ENCODE peak calls at places on chromosome 6, in eight cellular contexts. One of them, this sample, is unnamed.

GRCh38 chr6:19599813-19600464 is 237.2 kb upstream of the ID4 start:
- DNase-seq in lower lobe of right lung: no peak
- DNase-seq in iPS-NIHi11: no peak
- DNase-seq in stimulated activated CD4-positive, alpha-beta T cell treated with anti-CD3 and anti-CD28 coated beads, TNF-alpha, amount 100 ng/mL, for 4 hours: no peak
- DNase-seq in RPMI7951: no peak
- DNase-seq in H1: no peak
- DNase-seq in NCI-H1436 treated with DMSO at 0.1 percent for 48 hours: no peak
- DNase-seq in anterior cingulate cortex: no peak
- DNase-seq in this sample: no peak

GRCh38 chr6:121748850-121749249 is 313.4 kb downstream of the GJA1 start:
- DNase-seq in H1: no peak
- DNase-seq in lower lobe of right lung: no peak
- DNase-seq in RPMI7951: peak; percentile 42
- DNase-seq in NCI-H1436 treated with DMSO at 0.1 percent for 48 hours: no peak
- DNase-seq in stimulated activated CD4-positive, alpha-beta T cell treated with anti-CD3 and anti-CD28 coated beads, TNF-alpha, amount 100 ng/mL, for 4 hours: no peak
- DNase-seq in iPS-NIHi11: no peak
- DNase-seq in anterior cingulate cortex: no peak
- DNase-seq in this sample: no peak

GRCh38 chr6:44001318-44001868 is 125.9 kb downstream of the MRPL14 start:
- DNase-seq in iPS-NIHi11: peak; percentile 82
- DNase-seq in lower lobe of right lung: peak; percentile 68
- DNase-seq in RPMI7951: no peak
- DNase-seq in H1: peak; percentile 79
- DNase-seq in NCI-H1436 treated with DMSO at 0.1 percent for 48 hours: peak; percentile 55
- DNase-seq in stimulated activated CD4-positive, alpha-beta T cell treated with anti-CD3 and anti-CD28 coated beads, TNF-alpha, amount 100 ng/mL, for 4 hours: no peak
- DNase-seq in anterior cingulate cortex: no peak
- DNase-seq in this sample: no peak

GRCh38 chr6:106572875-106573575 is 56.3 kb downstream of the RTN4IP1 start:
- DNase-seq in H1: no peak
- DNase-seq in NCI-H1436 treated with DMSO at 0.1 percent for 48 hours: no peak
- DNase-seq in stimulated activated CD4-positive, alpha-beta T cell treated with anti-CD3 and anti-CD28 coated beads, TNF-alpha, amount 100 ng/mL, for 4 hours: no peak
- DNase-seq in anterior cingulate cortex: no peak
- DNase-seq in iPS-NIHi11: no peak
- DNase-seq in lower lobe of right lung: no peak
- DNase-seq in RPMI7951: no peak
- DNase-seq in this sample: no peak

GRCh38 chr6:123777554-123777953 is 26.1 kb upstream of the NKAIN2 start:
- DNase-seq in iPS-NIHi11: no peak
- DNase-seq in RPMI7951: no peak
- DNase-seq in NCI-H1436 treated with DMSO at 0.1 percent for 48 hours: peak; percentile 48
- DNase-seq in lower lobe of right lung: no peak
- DNase-seq in anterior cingulate cortex: no peak
- DNase-seq in stimulated activated CD4-positive, alpha-beta T cell treated with anti-CD3 and anti-CD28 coated beads, TNF-alpha, amount 100 ng/mL, for 4 hours: no peak
- DNase-seq in H1: no peak
- DNase-seq in this sample: no peak

GRCh38 chr6:29627762-29628418 is 5.1 kb downstream of the GABBR1 start:
- DNase-seq in NCI-H1436 treated with DMSO at 0.1 percent for 48 hours: peak; percentile 26
- DNase-seq in lower lobe of right lung: peak; percentile 67
- DNase-seq in RPMI7951: peak; percentile 83
- DNase-seq in anterior cingulate cortex: peak; percentile 69
- DNase-seq in iPS-NIHi11: peak; percentile 86
- DNase-seq in H1: peak; percentile 85
- DNase-seq in stimulated activated CD4-positive, alpha-beta T cell treated with anti-CD3 and anti-CD28 coated beads, TNF-alpha, amount 100 ng/mL, for 4 hours: peak; percentile 42
- DNase-seq in this sample: peak; percentile 70

GRCh38 chr6:144185133-144185836 is 35.0 kb downstream of the STX11 start:
- DNase-seq in stimulated activated CD4-positive, alpha-beta T cell treated with anti-CD3 and anti-CD28 coated beads, TNF-alpha, amount 100 ng/mL, for 4 hours: no peak
- DNase-seq in RPMI7951: no peak
- DNase-seq in anterior cingulate cortex: no peak
- DNase-seq in NCI-H1436 treated with DMSO at 0.1 percent for 48 hours: no peak
- DNase-seq in iPS-NIHi11: no peak
- DNase-seq in H1: no peak
- DNase-seq in lower lobe of right lung: no peak
- DNase-seq in this sample: no peak

GRCh38 chr6:15393605-15394004 is 147.7 kb downstream of the JARID2 start:
- DNase-seq in RPMI7951: no peak
- DNase-seq in H1: no peak
- DNase-seq in iPS-NIHi11: no peak
- DNase-seq in lower lobe of right lung: no peak
- DNase-seq in stimulated activated CD4-positive, alpha-beta T cell treated with anti-CD3 and anti-CD28 coated beads, TNF-alpha, amount 100 ng/mL, for 4 hours: no peak
- DNase-seq in anterior cingulate cortex: no peak
- DNase-seq in NCI-H1436 treated with DMSO at 0.1 percent for 48 hours: no peak
- DNase-seq in this sample: no peak

GRCh38 chr6:160863782-160864181 is 127.8 kb upstream of the MAP3K4 start:
- DNase-seq in lower lobe of right lung: no peak
- DNase-seq in H1: no peak
- DNase-seq in iPS-NIHi11: no peak
- DNase-seq in RPMI7951: no peak
- DNase-seq in NCI-H1436 treated with DMSO at 0.1 percent for 48 hours: no peak
- DNase-seq in stimulated activated CD4-positive, alpha-beta T cell treated with anti-CD3 and anti-CD28 coated beads, TNF-alpha, amount 100 ng/mL, for 4 hours: no peak
- DNase-seq in anterior cingulate cortex: no peak
- DNase-seq in this sample: no peak

GRCh38 chr6:72559067-72559466 is 62.8 kb upstream of the KCNQ5 start:
- DNase-seq in NCI-H1436 treated with DMSO at 0.1 percent for 48 hours: no peak
- DNase-seq in RPMI7951: no peak
- DNase-seq in lower lobe of right lung: no peak
- DNase-seq in stimulated activated CD4-positive, alpha-beta T cell treated with anti-CD3 and anti-CD28 coated beads, TNF-alpha, amount 100 ng/mL, for 4 hours: no peak
- DNase-seq in iPS-NIHi11: no peak
- DNase-seq in anterior cingulate cortex: no peak
- DNase-seq in H1: no peak
- DNase-seq in this sample: no peak

GRCh38 chr6:44049989-44050871 is 77.0 kb downstream of the MRPL14 start:
- DNase-seq in RPMI7951: peak; percentile 90
- DNase-seq in NCI-H1436 treated with DMSO at 0.1 percent for 48 hours: no peak
- DNase-seq in anterior cingulate cortex: no peak
- DNase-seq in stimulated activated CD4-positive, alpha-beta T cell treated with anti-CD3 and anti-CD28 coated beads, TNF-alpha, amount 100 ng/mL, for 4 hours: no peak
- DNase-seq in lower lobe of right lung: peak; percentile 20
- DNase-seq in H1: no peak
- DNase-seq in iPS-NIHi11: no peak
- DNase-seq in this sample: no peak

GRCh38 chr6:106149472-106150069 is 63.4 kb downstream of the PRDM1 start:
- DNase-seq in iPS-NIHi11: no peak
- DNase-seq in stimulated activated CD4-positive, alpha-beta T cell treated with anti-CD3 and anti-CD28 coated beads, TNF-alpha, amount 100 ng/mL, for 4 hours: no peak
- DNase-seq in RPMI7951: no peak
- DNase-seq in lower lobe of right lung: no peak
- DNase-seq in anterior cingulate cortex: no peak
- DNase-seq in H1: no peak
- DNase-seq in NCI-H1436 treated with DMSO at 0.1 percent for 48 hours: no peak
- DNase-seq in this sample: no peak

GRCh38 chr6:147177286-147177685 is 26.9 kb upstream of the STXBP5 start:
- DNase-seq in H1: no peak
- DNase-seq in iPS-NIHi11: no peak
- DNase-seq in NCI-H1436 treated with DMSO at 0.1 percent for 48 hours: no peak
- DNase-seq in anterior cingulate cortex: no peak
- DNase-seq in RPMI7951: no peak
- DNase-seq in lower lobe of right lung: no peak
- DNase-seq in stimulated activated CD4-positive, alpha-beta T cell treated with anti-CD3 and anti-CD28 coated beads, TNF-alpha, amount 100 ng/mL, for 4 hours: no peak
- DNase-seq in this sample: no peak

GRCh38 chr6:45689926-45690615 is 312.3 kb upstream of the SUPT3H start:
- DNase-seq in iPS-NIHi11: no peak
- DNase-seq in anterior cingulate cortex: no peak
- DNase-seq in H1: no peak
- DNase-seq in NCI-H1436 treated with DMSO at 0.1 percent for 48 hours: no peak
- DNase-seq in RPMI7951: no peak
- DNase-seq in lower lobe of right lung: no peak
- DNase-seq in stimulated activated CD4-positive, alpha-beta T cell treated with anti-CD3 and anti-CD28 coated beads, TNF-alpha, amount 100 ng/mL, for 4 hours: no peak
- DNase-seq in this sample: no peak

GRCh38 chr6:134031696-134032255 is 20.6 kb downstream of the SLC2A12 start:
- DNase-seq in lower lobe of right lung: no peak
- DNase-seq in stimulated activated CD4-positive, alpha-beta T cell treated with anti-CD3 and anti-CD28 coated beads, TNF-alpha, amount 100 ng/mL, for 4 hours: no peak
- DNase-seq in anterior cingulate cortex: no peak
- DNase-seq in iPS-NIHi11: no peak
- DNase-seq in RPMI7951: peak; percentile 41
- DNase-seq in H1: no peak
- DNase-seq in NCI-H1436 treated with DMSO at 0.1 percent for 48 hours: no peak
- DNase-seq in this sample: no peak

GRCh38 chr6:50927816-50928215 is 109.1 kb downstream of the TFAP2B start:
- DNase-seq in iPS-NIHi11: no peak
- DNase-seq in NCI-H1436 treated with DMSO at 0.1 percent for 48 hours: no peak
- DNase-seq in lower lobe of right lung: no peak
- DNase-seq in anterior cingulate cortex: no peak
- DNase-seq in H1: no peak
- DNase-seq in stimulated activated CD4-positive, alpha-beta T cell treated with anti-CD3 and anti-CD28 coated beads, TNF-alpha, amount 100 ng/mL, for 4 hours: no peak
- DNase-seq in RPMI7951: no peak
- DNase-seq in this sample: no peak

GRCh38 chr6:53361549-53362031 is 12.8 kb upstream of the ELOVL5 start:
- DNase-seq in anterior cingulate cortex: peak; percentile 20
- DNase-seq in lower lobe of right lung: peak; percentile 93
- DNase-seq in H1: no peak
- DNase-seq in stimulated activated CD4-positive, alpha-beta T cell treated with anti-CD3 and anti-CD28 coated beads, TNF-alpha, amount 100 ng/mL, for 4 hours: no peak
- DNase-seq in RPMI7951: peak; percentile 15
- DNase-seq in NCI-H1436 treated with DMSO at 0.1 percent for 48 hours: no peak
- DNase-seq in iPS-NIHi11: no peak
- DNase-seq in this sample: peak; percentile 29

GRCh38 chr6:157312733-157313132 is 10.6 kb downstream of the TMEM242 start:
- DNase-seq in stimulated activated CD4-positive, alpha-beta T cell treated with anti-CD3 and anti-CD28 coated beads, TNF-alpha, amount 100 ng/mL, for 4 hours: no peak
- DNase-seq in lower lobe of right lung: no peak
- DNase-seq in iPS-NIHi11: no peak
- DNase-seq in anterior cingulate cortex: no peak
- DNase-seq in NCI-H1436 treated with DMSO at 0.1 percent for 48 hours: no peak
- DNase-seq in RPMI7951: peak; percentile 14
- DNase-seq in H1: no peak
- DNase-seq in this sample: no peak

GRCh38 chr6:90123796-90124195 is 172.8 kb downstream of the BACH2 start:
- DNase-seq in RPMI7951: peak; percentile 79
- DNase-seq in stimulated activated CD4-positive, alpha-beta T cell treated with anti-CD3 and anti-CD28 coated beads, TNF-alpha, amount 100 ng/mL, for 4 hours: no peak
- DNase-seq in NCI-H1436 treated with DMSO at 0.1 percent for 48 hours: no peak
- DNase-seq in iPS-NIHi11: no peak
- DNase-seq in H1: no peak
- DNase-seq in anterior cingulate cortex: no peak
- DNase-seq in lower lobe of right lung: no peak
- DNase-seq in this sample: no peak

GRCh38 chr6:11460837-11461661 is 76.5 kb upstream of the TMEM170B start:
- DNase-seq in iPS-NIHi11: no peak
- DNase-seq in stimulated activated CD4-positive, alpha-beta T cell treated with anti-CD3 and anti-CD28 coated beads, TNF-alpha, amount 100 ng/mL, for 4 hours: no peak
- DNase-seq in H1: no peak
- DNase-seq in NCI-H1436 treated with DMSO at 0.1 percent for 48 hours: no peak
- DNase-seq in anterior cingulate cortex: no peak
- DNase-seq in lower lobe of right lung: no peak
- DNase-seq in RPMI7951: no peak
- DNase-seq in this sample: no peak

GRCh38 chr6:3252369-3252768 is 6.4 kb upstream of the PSMG4 start:
- DNase-seq in anterior cingulate cortex: no peak
- DNase-seq in lower lobe of right lung: no peak
- DNase-seq in RPMI7951: peak; percentile 46
- DNase-seq in iPS-NIHi11: no peak
- DNase-seq in H1: no peak
- DNase-seq in NCI-H1436 treated with DMSO at 0.1 percent for 48 hours: no peak
- DNase-seq in stimulated activated CD4-positive, alpha-beta T cell treated with anti-CD3 and anti-CD28 coated beads, TNF-alpha, amount 100 ng/mL, for 4 hours: no peak
- DNase-seq in this sample: no peak